ENCODE peak calls at places on chromosomes 3 and 15, in six cellular contexts. T, L, P, R, D and E are unnamed samples.

GRCh38 chr15:42719051-42719450 is 17.9 kb downstream of the CDAN1 start:
- DNase-seq in D (no peak), P (no peak), T (no peak), R (no peak), L (no peak), E (no peak)

GRCh38 chr15:89799011-89799924 is 15.4 kb downstream of the ANPEP start:
- DNase-seq in P (peak), D (no peak), T (no peak), R (no peak), L (no peak), E (no peak)

GRCh38 chr3:167668651-167669050 is 14.9 kb upstream of the WDR49 start:
- DNase-seq in D (no peak), T (no peak), P (no peak), L (no peak), R (no peak), E (no peak)

GRCh38 chr3:117722856-117723255 is 1013.3 kb downstream of the TUSC7 start:
- DNase-seq in R (no peak), P (no peak), D (no peak), L (no peak), T (no peak), E (no peak)

GRCh38 chr3:55746808-55747413 is 259.8 kb upstream of the WNT5A start:
- DNase-seq in R (no peak), L (no peak), P (peak), D (no peak), T (no peak), E (no peak)

GRCh38 chr3:129211772-129212171 is 28.1 kb upstream of the CNBP start:
- DNase-seq in R (no peak), T (no peak), P (peak), L (no peak), D (no peak), E (peak)

GRCh38 chr3:96986241-96986640 is 171.8 kb downstream of the EPHA6 start:
- DNase-seq in D (no peak), T (no peak), L (no peak), R (no peak), P (no peak), E (no peak)

GRCh38 chr3:123602325-123602724 is 17.5 kb upstream of the HACD2 start:
- DNase-seq in P (no peak), T (no peak), R (no peak), D (no peak), L (no peak), E (no peak)

GRCh38 chr3:115217292-115217677 is 70.2 kb upstream of the ZBTB20 start:
- DNase-seq in T (no peak), D (no peak), P (no peak), L (no peak), R (no peak), E (no peak)

GRCh38 chr15:77025471-77025901 is 30.6 kb downstream of the PSTPIP1 start:
- DNase-seq in D (no peak), L (no peak), T (no peak), P (no peak), R (no peak), E (no peak)

GRCh38 chr15:75347222-75348033 is 589 bp downstream of the NEIL1 start:
- DNase-seq in L (peak), P (peak), T (no peak), R (peak), D (peak), E (peak)

GRCh38 chr15:39852237-39852636 is 67.8 kb downstream of the GPR176 start:
- DNase-seq in P (no peak), R (no peak), T (no peak), D (no peak), L (no peak), E (no peak)

GRCh38 chr15:66149871-66150270 is 103.7 kb downstream of the MEGF11 start:
- DNase-seq in P (no peak), R (no peak), D (no peak), T (no peak), L (no peak), E (no peak)

GRCh38 chr3:42345811-42346210 is 64.6 kb downstream of the LYZL4 start:
- DNase-seq in D (no peak), L (no peak), T (no peak), R (no peak), P (no peak), E (no peak)

GRCh38 chr3:71444028-71444860 is 139.3 kb downstream of the FOXP1 start:
- DNase-seq in P (peak), L (no peak), T (no peak), R (no peak), D (peak), E (peak)

GRCh38 chr3:187183210-187183862 is 13.9 kb upstream of the RTP1 start:
- DNase-seq in R (no peak), L (no peak), D (no peak), P (no peak), T (no peak), E (no peak)

GRCh38 chr15:82110144-82110543 is 64.3 kb upstream of the MEX3B start:
- DNase-seq in P (no peak), R (no peak), L (no peak), T (no peak), D (no peak), E (no peak)

GRCh38 chr3:194098036-194098871 is 37.7 kb upstream of the HES1 start:
- DNase-seq in D (no peak), T (no peak), R (no peak), L (no peak), P (no peak), E (no peak)

GRCh38 chr15:90871716-90872480 is 3.5 kb downstream of the FURIN start:
- DNase-seq in L (no peak), R (no peak), P (peak), D (no peak), T (no peak), E (no peak)

GRCh38 chr15:70095387-70096214 is 2.1 kb downstream of the TLE3 start:
- DNase-seq in T (no peak), P (no peak), R (peak), D (no peak), L (peak), E (peak)